ENCODE peak calls at places on chromosomes 16 and 17, in ten cellular contexts. A is PC-9, X is OCI-LY7, L is HCT116, G is SK-N-SH, Z is GM23248, R is GM23338, I is PC-3, T is Karpas-422, M is hepatocyte. V is an unnamed sample.
A peak's percentile ranks its signal among the peaks of the same experiment; 100 is the strongest.

GRCh38 chr16:53504161-53504663 is 1.2 kb upstream of the AKTIP start:
- DNase-seq in A (no peak), X (peak; percentile 47), L (no peak), G (peak; percentile 49), Z (peak; percentile 90), R (peak; percentile 7), I (no peak), T (peak; percentile 72), M (peak; percentile 41), V (peak; percentile 19)

GRCh38 chr17:43467981-43468541 is 15.7 kb upstream of the DHX8 start:
- DNase-seq in A (no peak), X (no peak), L (no peak), G (no peak), Z (peak; percentile 91), R (no peak), I (no peak), T (peak; percentile 23), M (no peak), V (no peak)

GRCh38 chr17:78205124-78205775 is 8.8 kb upstream of the BIRC5 start:
- DNase-seq in A (no peak), X (no peak), L (no peak), G (no peak), Z (no peak), R (no peak), I (no peak), T (no peak), M (no peak), V (no peak)

GRCh38 chr16:27246439-27246838 is 22.1 kb downstream of the NSMCE1 start:
- DNase-seq in A (no peak), X (no peak), L (no peak), G (no peak), Z (no peak), R (no peak), I (no peak), T (no peak), M (no peak), V (no peak)

GRCh38 chr17:2688351-2689342 is 22.9 kb downstream of the CLUH start:
- DNase-seq in A (no peak), X (no peak), L (no peak), G (peak; percentile 29), Z (no peak), R (no peak), I (peak; percentile 4), T (peak; percentile 68), M (peak; percentile 34), V (no peak)

GRCh38 chr17:63961355-63962207 is 11.1 kb downstream of the SCN4A start:
- DNase-seq in A (peak; percentile 74), X (peak; percentile 94), L (peak; percentile 92), G (peak; percentile 79), Z (peak; percentile 85), R (peak; percentile 99), I (peak; percentile 39), T (peak; percentile 94), M (peak; percentile 80), V (peak; percentile 54)

GRCh38 chr17:59502800-59503199 is 62.6 kb upstream of the DHX40 start:
- DNase-seq in A (no peak), X (no peak), L (no peak), G (no peak), Z (no peak), R (no peak), I (no peak), T (no peak), M (no peak), V (no peak)

GRCh38 chr16:11252482-11252931 is 3.5 kb downstream of the SOCS1 start:
- DNase-seq in A (no peak), X (no peak), L (no peak), G (no peak), Z (no peak), R (no peak), I (no peak), T (no peak), M (no peak), V (no peak)

GRCh38 chr17:29054835-29055234 is 11.9 kb downstream of the PIPOX start:
- DNase-seq in A (no peak), X (no peak), L (no peak), G (peak; percentile 78), Z (no peak), R (no peak), I (no peak), T (no peak), M (no peak), V (no peak)

GRCh38 chr17:3543453-3543852 is 14.2 kb downstream of the TRPV3 start:
- DNase-seq in A (no peak), X (no peak), L (no peak), G (no peak), Z (no peak), R (no peak), I (no peak), T (no peak), M (peak; percentile 2), V (no peak)

GRCh38 chr16:57647136-57647875 is 18.9 kb downstream of the ADGRG1 start:
- DNase-seq in A (peak; percentile 51), X (no peak), L (no peak), G (no peak), Z (peak; percentile 33), R (no peak), I (peak; percentile 21), T (no peak), M (no peak), V (no peak)

GRCh38 chr16:57648590-57649442 is 19.3 kb upstream of the ADGRG3 start:
- DNase-seq in A (peak; percentile 67), X (peak; percentile 76), L (peak; percentile 61), G (peak; percentile 93), Z (peak; percentile 83), R (peak; percentile 89), I (peak; percentile 86), T (peak; percentile 93), M (peak; percentile 86), V (peak; percentile 81)

GRCh38 chr16:57649443-57649751 is 18.7 kb upstream of the ADGRG3 start:
- DNase-seq in A (no peak), X (no peak), L (no peak), G (no peak), Z (no peak), R (no peak), I (no peak), T (no peak), M (no peak), V (no peak)

GRCh38 chr16:57646388-57647039 is 18.1 kb downstream of the ADGRG1 start:
- DNase-seq in A (no peak), X (no peak), L (no peak), G (no peak), Z (peak; percentile 27), R (no peak), I (no peak), T (no peak), M (no peak), V (no peak)

DNA sequence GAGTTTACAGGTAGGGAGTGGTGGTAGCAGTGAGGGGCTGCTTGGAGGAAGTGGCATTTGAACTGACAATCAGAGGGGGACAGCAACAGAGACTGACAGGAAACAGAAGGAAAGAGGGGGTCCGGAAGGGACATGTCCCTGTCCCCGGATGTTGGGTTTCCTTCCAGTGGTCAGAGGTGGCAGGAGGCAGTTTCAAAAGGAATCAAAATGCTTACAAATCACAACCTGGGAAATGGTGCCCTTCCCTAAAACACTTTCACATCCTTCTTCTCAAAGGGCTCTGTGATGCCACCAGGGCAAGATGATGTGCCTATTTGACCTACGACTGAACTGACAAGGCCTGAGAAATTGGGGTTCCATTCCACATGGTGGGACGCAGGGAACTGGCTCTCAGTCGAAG is 19.7 kb downstream of the ADGRG1 start:
- DNase-seq in A (no peak), X (no peak), L (no peak), G (no peak), Z (no peak), R (no peak), I (no peak), T (peak; percentile 47), M (no peak), V (peak; percentile 34)
- H3K27ac ChIP-seq in A (peak overlapping the region; percentile 46), X (no peak overlapping the region), L (no peak overlapping the region), G (no peak overlapping the region), Z (no peak overlapping the region), R (no peak overlapping the region), I (no peak overlapping the region), T (no peak overlapping the region), M (no peak overlapping the region), V (peak overlapping the region; percentile 63)

GRCh38 chr17:13788385-13788784 is 186.7 kb upstream of the HS3ST3A1 start:
- DNase-seq in A (no peak), X (no peak), L (no peak), G (no peak), Z (no peak), R (no peak), I (no peak), T (no peak), M (no peak), V (no peak)
- H3K9me2 ChIP-seq in A (no peaks in the 10 kb centered on the region), X (no peaks in the 10 kb centered on the region), L (no peaks in the 10 kb centered on the region), G (no peaks in the 10 kb centered on the region), Z (no peaks in the 10 kb centered on the region), R (no peaks in the 10 kb centered on the region), I (no peaks in the 10 kb centered on the region), T (no peaks in the 10 kb centered on the region), M (no peaks in the 10 kb centered on the region), V (no peaks in the 10 kb centered on the region)

GRCh38 chr17:82235775-82236141 is 6.9 kb downstream of the SLC16A3 start:
- DNase-seq in A (no peak), X (no peak), L (no peak), G (no peak), Z (no peak), R (no peak), I (no peak), T (no peak), M (peak; percentile 63), V (no peak)
- H3K4me2 ChIP-seq in A (peak overlapping the region; percentile 67), X (no peak overlapping the region), L (no peak overlapping the region), G (no peak overlapping the region), Z (no peak overlapping the region), R (no peak overlapping the region), I (no peak overlapping the region), T (no peak overlapping the region), M (peak overlapping the region; percentile 64), V (no peak overlapping the region)

DNA sequence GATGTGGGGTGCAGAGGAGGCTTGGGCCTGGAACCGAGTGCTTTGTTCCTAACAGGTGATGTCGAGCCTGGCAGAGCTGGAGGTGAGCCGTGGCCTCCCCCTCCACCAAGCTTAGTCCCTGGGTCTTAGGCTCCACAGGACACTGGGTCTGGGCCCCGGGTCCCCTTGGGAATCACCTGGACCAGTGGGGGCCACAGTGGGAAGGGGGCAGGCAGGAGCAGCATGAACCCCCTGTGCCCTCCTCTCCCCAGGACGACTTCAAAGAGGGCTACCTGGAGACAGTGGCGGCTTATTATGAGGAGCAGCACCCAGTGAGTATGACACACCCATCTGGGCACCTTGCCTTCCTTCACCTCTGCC is 2.5 kb downstream of the IL32 start:
- DNase-seq in A (no peak), X (no peak), L (no peak), G (no peak), Z (no peak), R (no peak), I (no peak), T (no peak), M (no peak), V (no peak)
- H3K27ac ChIP-seq in A (no peak overlapping the region), X (no peak overlapping the region), L (no peak overlapping the region), G (no peak overlapping the region), Z (no peak overlapping the region), R (no peak overlapping the region), I (no peak overlapping the region), T (no peak overlapping the region), M (no peak overlapping the region), V (no peak overlapping the region)

GRCh38 chr17:83071966-83072562 is 7.3 kb upstream of the METRNL start:
- DNase-seq in A (no peak), X (no peak), L (no peak), G (no peak), Z (no peak), R (no peak), I (no peak), T (no peak), M (no peak), V (no peak)
- H3K9me2 ChIP-seq in A (no peaks in the 10 kb centered on the region), X (no peaks in the 10 kb centered on the region), L (no peaks in the 10 kb centered on the region), G (no peaks in the 10 kb centered on the region), Z (no peaks in the 10 kb centered on the region), R (no peaks in the 10 kb centered on the region), I (no peaks in the 10 kb centered on the region), T (no peaks in the 10 kb centered on the region), M (no peaks in the 10 kb centered on the region), V (no peaks in the 10 kb centered on the region)